ENCODE peak calls at places on chromosomes 7 and 10, in nine cellular contexts. L is neural progenitor cell, P is upper lobe of right lung, V is bronchial epithelial cell, A is upper lobe of left lung, Q is tibial artery, M is cardiac muscle cell, X is IMR-90, T is hepatocyte. R is an unnamed sample. For H3K27me3, the result is how much of the 10 kb centered on the place peaks cover.

GRCh38 chr10:113230018-113230610 is 280.1 kb downstream of the TCF7L2 start:
- DNase-seq in L (no peak), P (no peak), V (no peak), A (no peak), Q (no peak), M (no peak), X (no peak), T (no peak), R (no peak)

GRCh38 chr7:44618754-44619153 is 12.3 kb downstream of the OGDH start:
- DNase-seq in L (no peak), P (no peak), V (peak), A (no peak), Q (no peak), M (no peak), X (no peak), T (peak), R (no peak)

GRCh38 chr10:124105594-124105993 is 12.2 kb upstream of the CHST15 start:
- DNase-seq in L (no peak), P (no peak), V (peak), A (no peak), Q (no peak), M (no peak), X (no peak), T (no peak), R (no peak)

GRCh38 chr10:116201011-116201410 is 72.0 kb downstream of the GFRA1 start:
- DNase-seq in L (no peak), P (no peak), V (no peak), A (no peak), Q (no peak), M (no peak), X (peak), T (no peak), R (no peak)

GRCh38 chr7:74138334-74138867 is 35.8 kb upstream of the EIF4H start:
- DNase-seq in L (peak), P (no peak), V (no peak), A (no peak), Q (no peak), M (no peak), X (no peak), T (no peak), R (no peak)

GRCh38 chr10:113347508-113347907 is 205.3 kb upstream of the HABP2 start:
- DNase-seq in L (no peak), P (no peak), V (no peak), A (no peak), Q (peak), M (no peak), X (no peak), T (no peak), R (no peak)

GRCh38 chr7:86848226-86848625 is 204.5 kb downstream of the GRM3 start:
- DNase-seq in L (no peak), P (no peak), V (no peak), A (no peak), Q (no peak), M (no peak), X (no peak), T (peak), R (no peak)

GRCh38 chr7:158957507-158957900 is 101.1 kb downstream of the DYNC2I1 start:
- DNase-seq in L (no peak), P (no peak), V (no peak), A (no peak), Q (no peak), M (no peak), X (no peak), T (no peak), R (no peak)

GRCh38 chr7:130982160-130982638 is 248.2 kb upstream of the KLF14 start:
- DNase-seq in L (peak), P (no peak), V (peak), A (no peak), Q (no peak), M (peak), X (peak), T (peak), R (no peak)

GRCh38 chr7:17408245-17408903 is 109.9 kb downstream of the AHR start:
- DNase-seq in L (no peak), P (peak), V (peak), A (no peak), Q (no peak), M (no peak), X (peak), T (peak), R (no peak)

GRCh38 chr10:77348082-77348481 is 289.5 kb downstream of the KCNMA1 start:
- DNase-seq in L (no peak), P (no peak), V (no peak), A (no peak), Q (no peak), M (no peak), X (peak), T (no peak), R (no peak)

GRCh38 chr10:311901-312665 is 176.8 kb downstream of the ZMYND11 start:
- DNase-seq in L (no peak), P (no peak), V (no peak), A (no peak), Q (no peak), M (no peak), X (no peak), T (no peak), R (no peak)

GRCh38 chr10:308101-308500 is 172.8 kb downstream of the ZMYND11 start:
- DNase-seq in L (no peak), P (no peak), V (no peak), A (peak), Q (no peak), M (no peak), X (no peak), T (no peak), R (no peak)

GRCh38 chr10:310976-311639 is 175.9 kb downstream of the ZMYND11 start:
- DNase-seq in L (no peak), P (no peak), V (no peak), A (peak), Q (no peak), M (no peak), X (peak), T (no peak), R (no peak)

GRCh38 chr10:308572-309085 is 173.4 kb downstream of the ZMYND11 start:
- DNase-seq in L (no peak), P (no peak), V (no peak), A (peak), Q (no peak), M (no peak), X (no peak), T (peak), R (no peak)

DNA sequence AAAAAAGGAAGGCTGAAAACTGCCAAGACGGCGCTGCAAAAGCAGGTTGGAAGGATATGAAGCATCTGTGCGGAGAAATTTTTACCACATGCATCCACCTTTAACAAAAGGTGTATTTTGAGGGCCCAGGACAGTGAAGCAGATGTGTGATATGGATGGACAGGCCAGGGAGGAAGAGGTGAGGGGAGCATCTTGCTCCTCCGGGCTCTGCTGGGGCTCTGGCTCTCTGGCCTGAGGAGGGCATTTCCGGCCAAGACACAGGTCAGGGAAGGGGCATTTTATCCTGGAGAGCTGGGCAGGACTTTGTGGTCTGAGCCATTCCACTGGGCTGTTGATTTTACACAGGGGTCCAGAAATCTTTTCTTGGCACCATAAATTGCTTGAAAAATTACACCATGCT is 175.1 kb downstream of the ZMYND11 start:
- DNase-seq in L (no peak), P (no peak), V (no peak), A (no peak), Q (no peak), M (no peak), X (no peak), T (no peak), R (no peak)
- H3K27me3 ChIP-seq in L (under half), P (under half), V (under half), A (under half), Q (under half), M (under half), X (under half), T (under half), R (under half)

GRCh38 chr7:27182861-27183681 is 2.0 kb downstream of the HOXA11 start:
- DNase-seq in L (peak), P (peak), V (no peak), A (peak), Q (peak), M (no peak), X (no peak), T (no peak), R (peak)
- H3K27me3 ChIP-seq in L (half or more), P (half or more), V (half or more), A (under half), Q (half or more), M (half or more), X (half or more), T (half or more), R (under half)

GRCh38 chr7:107660381-107661080 is at the start of gene SLC26A4:
- DNase-seq in L (peak), P (no peak), V (no peak), A (peak), Q (no peak), M (no peak), X (no peak), T (peak), R (no peak)

GRCh38 chr7:107658467-107658866 is 2.2 kb upstream of the SLC26A4 start:
- DNase-seq in L (no peak), P (no peak), V (no peak), A (no peak), Q (no peak), M (no peak), X (no peak), T (no peak), R (no peak)

GRCh38 chr7:107661865-107662379 is 1.3 kb downstream of the SLC26A4 start:
- DNase-seq in L (peak), P (no peak), V (no peak), A (no peak), Q (no peak), M (no peak), X (no peak), T (no peak), R (no peak)

GRCh38 chr7:107661081-107661864 is 645 bp downstream of the SLC26A4 start:
- DNase-seq in L (peak), P (peak), V (peak), A (peak), Q (peak), M (peak), X (peak), T (peak), R (peak)

GRCh38 chr7:107659666-107660065 is 962 bp upstream of the SLC26A4 start:
- DNase-seq in L (no peak), P (no peak), V (peak), A (no peak), Q (no peak), M (no peak), X (peak), T (no peak), R (no peak)
- H3K27me3 ChIP-seq in L (half or more), P (under half), V (under half), A (under half), Q (under half), M (half or more), X (under half), T (half or more), R (under half)

GRCh38 chr7:75998038-75998437 is 3.6 kb upstream of the TMEM120A start:
- DNase-seq in L (no peak), P (no peak), V (no peak), A (no peak), Q (no peak), M (no peak), X (no peak), T (no peak), R (no peak)
- H3K27me3 ChIP-seq in L (under half), P (under half), V (under half), A (under half), Q (under half), M (under half), X (under half), T (under half), R (under half)

DNA sequence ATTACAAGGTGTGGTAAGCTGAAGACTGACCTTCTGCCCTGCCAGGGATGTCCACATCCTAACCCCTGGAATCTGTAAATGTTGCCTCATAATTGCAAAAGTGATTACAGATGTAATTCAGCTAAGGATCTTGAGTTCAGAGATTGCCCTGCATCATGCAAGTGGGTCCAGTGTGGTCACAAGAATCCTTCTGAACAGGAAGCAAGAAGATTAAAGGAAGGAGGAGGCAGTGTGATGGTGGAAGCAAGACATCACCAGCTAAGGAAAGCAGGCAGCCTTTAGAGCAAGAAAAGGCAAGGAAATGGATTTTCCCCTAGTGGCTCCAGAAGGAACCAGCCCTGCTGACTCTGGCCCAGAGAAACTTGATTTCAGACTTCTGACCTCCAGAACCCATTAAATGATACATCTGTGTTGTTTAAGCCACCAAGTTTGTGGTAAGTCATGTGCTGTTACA is 78.1 kb downstream of the USP6NL start:
- DNase-seq in L (peak), P (no peak), V (no peak), A (no peak), Q (no peak), M (no peak), X (peak), T (peak), R (no peak)
- H3K27me3 ChIP-seq in L (under half), P (under half), V (under half), A (under half), Q (under half), M (under half), X (under half), T (under half), R (under half)

R was measured in breast epithelium.